ENCODE peak calls at places on chromosome 12, in nine cellular contexts. C, G, T, U, W, D, X, M and B are unnamed samples.

GRCh38 chr12:21697829-21698630 is 40.4 kb upstream of the LDHB start:
- DNase-seq in G (no peak), U (no peak), W (peak), X (peak), D (peak), T (no peak), C (no peak), M (peak), B (no peak)

GRCh38 chr12:49301759-49302158 is 6.8 kb downstream of the PRPH start:
- DNase-seq in T (no peak), U (no peak), C (peak), G (no peak), M (no peak), D (no peak), W (peak), X (no peak), B (no peak)

GRCh38 chr12:25054783-25055144 is 105.9 kb upstream of the BCAT1 start:
- DNase-seq in G (no peak), X (no peak), T (no peak), U (no peak), M (no peak), C (no peak), D (peak), W (no peak), B (peak)

GRCh38 chr12:107404981-107405380 is 280.6 kb upstream of the PWP1 start:
- DNase-seq in M (peak), C (no peak), X (peak), W (peak), D (peak), U (no peak), G (no peak), T (peak), B (peak)

GRCh38 chr12:12560587-12561304 is 1.9 kb downstream of the DUSP16 start:
- DNase-seq in X (peak), G (no peak), C (peak), D (peak), M (peak), U (no peak), W (peak), T (peak), B (peak)

GRCh38 chr12:52920937-52921336 is 16.1 kb upstream of the KRT8 start:
- DNase-seq in X (peak), D (no peak), W (peak), M (no peak), G (no peak), T (no peak), U (no peak), C (no peak), B (no peak)

GRCh38 chr12:45543887-45544286 is 185.6 kb upstream of the ARID2 start:
- DNase-seq in U (no peak), C (no peak), G (no peak), W (peak), T (peak), M (peak), D (peak), X (peak), B (peak)

GRCh38 chr12:46246021-46246700 is 22.7 kb downstream of the SLC38A1 start:
- DNase-seq in C (no peak), D (no peak), G (no peak), M (peak), U (no peak), X (no peak), W (no peak), T (no peak), B (no peak)

GRCh38 chr12:103955811-103956514 is 9.7 kb upstream of the TDG start:
- DNase-seq in D (peak), W (no peak), T (no peak), U (no peak), M (no peak), X (peak), C (no peak), G (no peak), B (no peak)

GRCh38 chr12:63276537-63277365 is 125.8 kb upstream of the AVPR1A start:
- DNase-seq in T (no peak), U (no peak), W (peak), C (no peak), X (peak), D (no peak), G (no peak), M (peak), B (peak)

GRCh38 chr12:42756841-42757661 is 167.5 kb upstream of the PRICKLE1 start:
- DNase-seq in M (peak), G (no peak), C (no peak), W (peak), U (no peak), X (peak), T (peak), D (peak), B (peak)
- H3K27ac ChIP-seq in M (no peak), G (no peak), C (no peak), W (peak), U (no peak), X (peak), T (peak), D (peak), B (peak)

GRCh38 chr12:58923781-58924180 is 3.5 kb upstream of the LRIG3 start:
- DNase-seq in M (no peak), U (no peak), D (no peak), W (no peak), X (no peak), G (no peak), T (no peak), C (no peak), B (no peak)

GRCh38 chr12:58919271-58920101 is 818 bp downstream of the LRIG3 start:
- DNase-seq in D (peak), C (peak), W (peak), X (peak), M (peak), T (peak), G (no peak), U (no peak), B (peak)

GRCh38 chr12:58920102-58920955 is at the start of gene LRIG3:
- DNase-seq in D (peak), U (peak), C (peak), X (peak), T (peak), M (peak), W (peak), G (peak), B (peak)

GRCh38 chr12:58922849-58923248 is 2.5 kb upstream of the LRIG3 start:
- DNase-seq in C (no peak), U (no peak), D (peak), G (no peak), X (no peak), T (no peak), W (no peak), M (peak), B (no peak)

GRCh38 chr12:58920956-58921861 is 905 bp upstream of the LRIG3 start:
- DNase-seq in C (no peak), D (no peak), T (no peak), W (peak), M (no peak), G (no peak), U (no peak), X (no peak), B (no peak)
- H3K27ac ChIP-seq in C (peak), D (peak), T (peak), W (peak), M (peak), G (peak), U (peak), X (no peak), B (peak)

GRCh38 chr12:65935906-65936528 is 111.7 kb downstream of the HMGA2 start:
- DNase-seq in M (peak), T (no peak), U (no peak), X (no peak), D (no peak), C (no peak), G (no peak), W (no peak), B (no peak)
- H3K27ac ChIP-seq in M (peak), T (no peak), U (peak), X (no peak), D (no peak), C (no peak), G (no peak), W (peak), B (no peak)

GRCh38 chr12:113194971-113195391 is 9.5 kb downstream of the RITA1 start:
- DNase-seq in M (no peak), W (no peak), C (no peak), G (no peak), U (no peak), D (peak), T (no peak), X (peak), B (no peak)
- H3K27ac ChIP-seq in M (no peak), W (no peak), C (peak), G (peak), U (peak), D (peak), T (peak), X (peak), B (peak)

DNA sequence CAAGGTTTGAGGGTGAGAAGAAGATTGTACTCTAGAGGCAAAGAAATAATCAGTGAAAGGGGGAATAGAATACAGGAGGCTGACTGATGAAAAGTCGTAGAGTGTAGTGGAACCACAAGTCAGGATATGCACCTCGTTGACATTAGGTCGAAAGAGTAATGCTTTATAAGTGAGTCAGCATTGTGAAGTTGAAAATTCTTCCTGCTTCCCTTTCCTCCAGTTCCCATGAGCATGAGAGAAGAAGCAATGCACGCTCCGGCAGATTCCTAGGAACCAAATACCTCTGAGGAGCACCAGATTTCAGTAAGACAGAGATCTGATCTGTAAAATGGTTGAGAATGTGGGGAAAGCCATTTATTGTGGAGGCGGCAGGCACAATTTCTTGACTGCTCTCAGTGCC is 16.5 kb downstream of the CCER1 start:
- DNase-seq in M (peak), D (peak), X (no peak), C (no peak), W (peak), U (no peak), G (no peak), T (no peak), B (peak)
- H3K27ac ChIP-seq in M (peak), D (no peak), X (no peak), C (no peak), W (no peak), U (no peak), G (no peak), T (no peak), B (no peak)

GRCh38 chr12:110721570-110721969 is 21.1 kb downstream of the PPP1CC start:
- DNase-seq in X (no peak), W (no peak), G (no peak), C (no peak), M (no peak), U (no peak), T (no peak), D (no peak), B (no peak)

GRCh38 chr12:110717037-110717436 is 25.7 kb downstream of the PPP1CC start:
- DNase-seq in M (no peak), T (no peak), X (no peak), C (no peak), G (no peak), U (no peak), D (no peak), W (no peak), B (no peak)

GRCh38 chr12:110718222-110718908 is 24.3 kb downstream of the PPP1CC start:
- DNase-seq in T (no peak), W (no peak), M (no peak), G (no peak), U (no peak), X (no peak), D (no peak), C (no peak), B (no peak)
- H3K27ac ChIP-seq in T (no peak), W (no peak), M (no peak), G (no peak), U (no peak), X (peak), D (no peak), C (no peak), B (no peak)

DNA sequence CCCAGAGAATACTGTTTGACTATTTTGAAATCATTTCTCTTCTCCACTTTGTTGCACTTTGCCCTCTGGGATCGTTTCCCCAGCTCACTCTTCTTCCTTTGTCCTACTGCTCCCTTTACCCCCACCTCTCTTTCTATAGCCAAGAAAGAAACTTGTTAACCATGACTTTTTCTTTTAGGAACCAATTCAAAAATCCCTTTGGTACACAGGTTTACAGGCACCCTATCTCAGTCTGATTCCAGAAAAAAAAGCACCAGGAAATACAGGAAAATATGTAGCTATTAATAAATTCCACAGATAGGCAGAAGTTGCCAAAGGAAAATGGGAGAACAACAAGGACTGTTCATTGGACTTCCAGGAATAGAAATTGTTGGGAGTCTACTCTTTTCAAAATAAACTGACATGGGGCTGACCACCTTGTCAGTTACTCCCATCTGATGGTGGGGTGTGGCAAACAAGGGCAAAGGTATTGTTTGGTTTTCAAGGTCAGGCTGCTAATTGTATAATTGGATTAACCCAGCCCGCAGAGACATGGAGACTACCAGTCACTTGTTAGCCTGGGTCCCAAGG is 82.4 kb downstream of the CRADD start:
- DNase-seq in C (no peak), T (no peak), X (no peak), G (no peak), U (no peak), M (peak), W (no peak), D (no peak), B (no peak)
- H3K27ac ChIP-seq in C (no peak), T (peak), X (no peak), G (no peak), U (peak), M (no peak), W (peak), D (no peak), B (no peak)

GRCh38 chr12:229441-230191 is 15.7 kb upstream of the SLC6A12 start:
- DNase-seq in T (no peak), D (no peak), X (peak), G (no peak), C (peak), W (no peak), M (no peak), U (no peak), B (no peak)
- H3K27ac ChIP-seq in T (no peak), D (no peak), X (no peak), G (no peak), C (no peak), W (no peak), M (no peak), U (no peak), B (no peak)